ENCODE peak calls at places on chromosomes 3 and 15, in seven cellular contexts. U is GM23248, D is PC-3, Y is neural progenitor cell, M is HepG2, X is colonic mucosa, N is astrocyte. Q is an unnamed sample.
A peak's percentile ranks its signal among the peaks of the same experiment; 100 is the strongest.

GRCh38 chr15:65881766-65882434 is 12.6 kb downstream of the RAB11A start:
- DNase-seq in U (no peak), M (no peak), D (no peak), N (no peak), Y (no peak), X (no peak), Q (no peak)

GRCh38 chr3:14774431-14774830 is 44.3 kb upstream of the FGD5 start:
- DNase-seq in X (peak; percentile 9), Y (no peak), U (no peak), M (no peak), D (no peak), N (no peak), Q (no peak)

GRCh38 chr3:197322149-197322548 is 23.7 kb upstream of the DLG1 start:
- DNase-seq in M (no peak), D (no peak), U (no peak), N (no peak), Y (no peak), X (no peak), Q (no peak)

GRCh38 chr3:13662238-13662847 is 113.4 kb downstream of the FBLN2 start:
- DNase-seq in M (no peak), Y (no peak), X (no peak), N (no peak), D (no peak), U (no peak), Q (no peak)

GRCh38 chr3:38165722-38166387 is 518 bp downstream of the OXSR1 start:
- DNase-seq in N (peak; percentile 27), M (peak; percentile 31), D (peak; percentile 26), U (peak; percentile 81), Y (no peak), X (peak; percentile 67), Q (peak; percentile 74)

GRCh38 chr3:22862111-22862510 is 341.0 kb upstream of the UBE2E2 start:
- DNase-seq in M (no peak), X (no peak), N (no peak), Y (no peak), U (no peak), D (no peak), Q (no peak)

GRCh38 chr3:112327371-112327951 is 5.5 kb upstream of the CD200 start:
- DNase-seq in Y (peak; percentile 37), D (peak; percentile 69), N (peak; percentile 33), U (peak; percentile 75), X (peak; percentile 59), M (peak; percentile 39), Q (peak; percentile 87)

GRCh38 chr15:22811640-22812039 is 25.2 kb downstream of the NIPA1 start:
- DNase-seq in X (peak; percentile 56), M (peak; percentile 39), N (no peak), Y (peak; percentile 54), U (peak; percentile 30), D (peak; percentile 59), Q (peak; percentile 23)

GRCh38 chr3:158983480-158983879 is 181.6 kb downstream of the MFSD1 start:
- DNase-seq in U (no peak), Y (no peak), D (no peak), X (no peak), M (no peak), N (no peak), Q (no peak)

GRCh38 chr15:101210466-101210865 is 41.4 kb downstream of the CHSY1 start:
- DNase-seq in N (no peak), X (no peak), U (peak; percentile 35), Y (no peak), D (no peak), M (no peak), Q (peak; percentile 35)

GRCh38 chr3:187011915-187012314 is 81.6 kb downstream of the ST6GAL1 start:
- DNase-seq in X (no peak), N (no peak), U (no peak), M (no peak), Y (no peak), D (no peak), Q (no peak)
- H3K4me1 ChIP-seq in X (no peaks in the 10 kb centered on the region), N (no peaks in the 10 kb centered on the region), U (no peaks in the 10 kb centered on the region), M (peaks cover 12% of the 10 kb centered on the region), Y (no peaks in the 10 kb centered on the region), D (peaks cover 14% of the 10 kb centered on the region), Q (peaks cover 7% of the 10 kb centered on the region)

GRCh38 chr3:45011756-45012441 is 14.2 kb upstream of the CLEC3B start:
- DNase-seq in Y (no peak), N (peak; percentile 90), U (peak; percentile 97), M (no peak), D (no peak), X (no peak), Q (peak; percentile 91)
- H3K9ac ChIP-seq in Y (no peak overlapping the region), N (peak overlapping the region; percentile 58), U (peak overlapping the region; percentile 74), M (no peak overlapping the region), D (no peak overlapping the region), X (no peak overlapping the region), Q (peak overlapping the region; percentile 90)

DNA sequence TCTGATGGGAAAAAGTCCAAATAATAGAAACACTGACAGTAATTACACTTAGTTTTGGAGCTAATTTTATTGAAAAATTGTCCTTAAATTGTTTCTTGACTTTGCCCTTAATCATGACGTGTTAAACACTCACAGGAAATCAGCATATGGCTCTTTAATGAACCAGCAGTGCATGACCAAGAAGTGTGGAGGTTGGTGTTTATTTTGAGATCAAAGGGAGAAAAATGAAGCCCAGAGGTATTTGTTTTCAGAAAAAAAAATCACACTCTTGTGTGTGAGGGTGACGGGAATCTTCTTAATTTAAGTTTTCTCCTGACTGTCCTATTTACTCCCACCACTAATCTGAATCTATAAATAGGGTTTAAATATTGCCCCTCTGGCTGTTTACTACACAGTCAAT is 28.8 kb upstream of the SYNM start:
- DNase-seq in X (no peak), D (no peak), U (no peak), Y (no peak), N (no peak), M (no peak), Q (no peak)
- H3K4me1 ChIP-seq in X (no peaks in the 10 kb centered on the region), D (no peaks in the 10 kb centered on the region), U (peaks cover 4% of the 10 kb centered on the region), Y (no peaks in the 10 kb centered on the region), N (peaks cover 3% of the 10 kb centered on the region), M (peaks cover 9% of the 10 kb centered on the region), Q (peaks cover 5% of the 10 kb centered on the region)

GRCh38 chr3:100210777-100211145 is 50.0 kb upstream of the TBC1D23 start:
- DNase-seq in U (peak; percentile 89), N (peak; percentile 91), M (no peak), X (no peak), Y (no peak), D (no peak), Q (peak; percentile 78)
- H3K9ac ChIP-seq in U (peak overlapping the region; percentile 61), N (peak overlapping the region; percentile 44), M (no peak overlapping the region), X (no peak overlapping the region), Y (no peak overlapping the region), D (no peak overlapping the region), Q (no peak overlapping the region)

GRCh38 chr3:25456723-25457122 is 28.7 kb downstream of the RARB start:
- DNase-seq in N (no peak), Y (no peak), U (no peak), M (no peak), D (no peak), X (no peak), Q (no peak)

GRCh38 chr3:25460751-25461150 is 32.7 kb downstream of the RARB start:
- DNase-seq in D (no peak), X (no peak), U (no peak), M (no peak), N (no peak), Y (no peak), Q (no peak)

GRCh38 chr3:25455316-25456232 is 27.5 kb downstream of the RARB start:
- DNase-seq in Y (peak; percentile 27), X (no peak), N (peak; percentile 64), D (no peak), U (peak; percentile 77), M (no peak), Q (peak; percentile 81)

GRCh38 chr3:25458420-25458814 is 30.4 kb downstream of the RARB start:
- DNase-seq in X (no peak), N (no peak), U (no peak), M (no peak), Y (no peak), D (no peak), Q (no peak)

GRCh38 chr3:25457642-25458419 is 29.8 kb downstream of the RARB start:
- DNase-seq in X (no peak), D (no peak), M (no peak), N (peak; percentile 69), U (peak; percentile 15), Y (no peak), Q (no peak)
- H3K4me1 ChIP-seq in X (no peaks in the 10 kb centered on the region), D (peaks cover 3% of the 10 kb centered on the region), M (no peaks in the 10 kb centered on the region), N (peaks cover 51% of the 10 kb centered on the region), U (peaks cover 32% of the 10 kb centered on the region), Y (peaks cover 28% of the 10 kb centered on the region), Q (peaks cover 29% of the 10 kb centered on the region)